ENCODE peak calls at places on chromosomes 13 and 19, in ten cellular contexts. O is HFF-Myc; N is skeletal muscle cell; V is putamen; B is HL-60; W is heart right ventricle; K is naive B cell; L is activated CD8-positive, alpha-beta memory T cell treated with anti-CD3 and anti-CD28 coated beads for 24 hours; F is stimulated activated CD4-positive, alpha-beta T cell treated with anti-CD3 and anti-CD28 coated beads, TNF-alpha, amount 100 ng/mL, for 4 hours; C is upper lobe of right lung. J is an unnamed sample.
A peak's percentile ranks its signal among the peaks of the same experiment; 100 is the strongest.

GRCh38 chr19:18422530-18423191 is 3.5 kb downstream of the SSBP4 start:
- DNase-seq in O (no peak), N (no peak), V (no peak), B (no peak), W (no peak), K (no peak), L (no peak), F (no peak), C (no peak), J (no peak)

GRCh38 chr19:8149261-8150094 is at the start of gene FBN3:
- DNase-seq in O (no peak), N (no peak), V (no peak), B (no peak), W (no peak), K (no peak), L (no peak), F (no peak), C (peak; percentile 70), J (no peak)

GRCh38 chr13:40613192-40613818 is 53.1 kb downstream of the FOXO1 start:
- DNase-seq in O (no peak), N (no peak), V (no peak), B (no peak), W (no peak), K (peak; percentile 65), L (peak; percentile 75), F (no peak), C (no peak), J (peak; percentile 13)

GRCh38 chr13:27644302-27644701 is 22.6 kb downstream of the POLR1D start:
- DNase-seq in O (peak; percentile 31), N (peak; percentile 60), V (no peak), B (no peak), W (no peak), K (no peak), L (no peak), F (no peak), C (no peak), J (no peak)

GRCh38 chr13:34627905-34628682 is 314.0 kb upstream of the NBEA start:
- DNase-seq in O (no peak), N (no peak), V (no peak), B (no peak), W (no peak), K (no peak), L (no peak), F (no peak), C (no peak), J (no peak)

GRCh38 chr13:101258071-101258470 is 158.2 kb downstream of the NALCN start:
- DNase-seq in O (peak; percentile 65), N (peak; percentile 84), V (no peak), B (peak; percentile 49), W (no peak), K (no peak), L (peak; percentile 59), F (no peak), C (no peak), J (no peak)

GRCh38 chr13:108154421-108154858 is 60.9 kb downstream of the LIG4 start:
- DNase-seq in O (no peak), N (no peak), V (no peak), B (no peak), W (no peak), K (no peak), L (no peak), F (no peak), C (no peak), J (no peak)

GRCh38 chr13:113855012-113855921 is 8.6 kb downstream of the GAS6 start:
- DNase-seq in O (no peak), N (peak; percentile 23), V (no peak), B (no peak), W (no peak), K (no peak), L (peak; percentile 54), F (no peak), C (no peak), J (no peak)

GRCh38 chr13:80962173-80962572 is 621.2 kb upstream of the SPRY2 start:
- DNase-seq in O (no peak), N (no peak), V (no peak), B (no peak), W (no peak), K (no peak), L (no peak), F (no peak), C (no peak), J (no peak)

GRCh38 chr13:107450426-107450825 is 764.9 kb downstream of the LIG4 start:
- DNase-seq in O (no peak), N (no peak), V (no peak), B (no peak), W (no peak), K (no peak), L (no peak), F (no peak), C (no peak), J (no peak)

GRCh38 chr19:3268326-3268725 is 43.9 kb downstream of the CELF5 start:
- DNase-seq in O (no peak), N (no peak), V (no peak), B (no peak), W (no peak), K (no peak), L (no peak), F (no peak), C (no peak), J (no peak)

GRCh38 chr19:13151605-13152355 is 1.6 kb downstream of the IER2 start:
- DNase-seq in O (no peak), N (peak; percentile 91), V (peak; percentile 97), B (peak; percentile 96), W (peak; percentile 97), K (peak; percentile 95), L (peak; percentile 96), F (peak; percentile 89), C (peak; percentile 98), J (peak; percentile 94)

GRCh38 chr19:42422576-42423461 is 4.4 kb downstream of the LIPE start:
- DNase-seq in O (no peak), N (no peak), V (peak; percentile 60), B (no peak), W (no peak), K (peak; percentile 74), L (no peak), F (peak; percentile 29), C (peak; percentile 74), J (peak; percentile 16)

GRCh38 chr13:101979825-101980224 is 422.0 kb downstream of the FGF14 start:
- DNase-seq in O (no peak), N (no peak), V (no peak), B (no peak), W (no peak), K (no peak), L (no peak), F (no peak), C (no peak), J (no peak)

GRCh38 chr13:23384111-23384510 is 49.4 kb downstream of the SACS start:
- DNase-seq in O (no peak), N (peak; percentile 52), V (no peak), B (no peak), W (no peak), K (peak; percentile 85), L (no peak), F (no peak), C (no peak), J (no peak)

GRCh38 chr13:108777421-108778420 is 148.3 kb downstream of the MYO16 start:
- DNase-seq in O (no peak), N (peak; percentile 35), V (no peak), B (no peak), W (no peak), K (no peak), L (no peak), F (no peak), C (no peak), J (no peak)

GRCh38 chr13:106139942-106140341 is 395.5 kb downstream of the EFNB2 start:
- DNase-seq in O (no peak), N (no peak), V (no peak), B (no peak), W (no peak), K (no peak), L (no peak), F (no peak), C (no peak), J (no peak)

GRCh38 chr13:79185580-79185979 is 220.5 kb downstream of the RBM26 start:
- DNase-seq in O (no peak), N (no peak), V (no peak), B (no peak), W (no peak), K (no peak), L (no peak), F (no peak), C (no peak), J (no peak)

GRCh38 chr19:17505218-17505617 is 6.2 kb upstream of the PGLS start:
- DNase-seq in O (no peak), N (no peak), V (no peak), B (no peak), W (no peak), K (no peak), L (no peak), F (no peak), C (no peak), J (no peak)

GRCh38 chr19:38655148-38655824 is 7.8 kb downstream of the ACTN4 start:
- DNase-seq in O (no peak), N (no peak), V (no peak), B (no peak), W (no peak), K (no peak), L (peak; percentile 76), F (no peak), C (no peak), J (no peak)